ENCODE peak calls at places on chromosomes 6 and 20, in eight cellular contexts. One of them, this sample, is unnamed.

GRCh38 chr6:66992660-66993059 is 1285.6 kb upstream of the EYS start:
- DNase-seq in nephron progenitor cell: no peak
- DNase-seq in stimulated activated naive CD8-positive, alpha-beta T cell treated with anti-CD3 and anti-CD28 coated beads, Interleukin-15, amount 100 ng/mL, for 72 hours: no peak
- DNase-seq in T-helper 1 cell: no peak
- DNase-seq in RKO: no peak
- DNase-seq in GF-D8: no peak
- DNase-seq in islet precursor cell: no peak
- DNase-seq in endodermal cell: no peak
- DNase-seq in this sample: no peak

GRCh38 chr6:143579703-143580102 is 68.2 kb upstream of the FUCA2 start:
- DNase-seq in nephron progenitor cell: no peak
- DNase-seq in stimulated activated naive CD8-positive, alpha-beta T cell treated with anti-CD3 and anti-CD28 coated beads, Interleukin-15, amount 100 ng/mL, for 72 hours: no peak
- DNase-seq in T-helper 1 cell: no peak
- DNase-seq in RKO: no peak
- DNase-seq in GF-D8: no peak
- DNase-seq in islet precursor cell: peak
- DNase-seq in endodermal cell: no peak
- DNase-seq in this sample: no peak

GRCh38 chr6:35496036-35496850 is 636 bp downstream of the TEAD3 start:
- DNase-seq in nephron progenitor cell: peak
- DNase-seq in stimulated activated naive CD8-positive, alpha-beta T cell treated with anti-CD3 and anti-CD28 coated beads, Interleukin-15, amount 100 ng/mL, for 72 hours: no peak
- DNase-seq in T-helper 1 cell: no peak
- DNase-seq in RKO: peak
- DNase-seq in GF-D8: no peak
- DNase-seq in islet precursor cell: peak
- DNase-seq in endodermal cell: peak
- DNase-seq in this sample: no peak

GRCh38 chr6:129929433-129929832 is 68.3 kb upstream of the TMEM244 start:
- DNase-seq in nephron progenitor cell: no peak
- DNase-seq in stimulated activated naive CD8-positive, alpha-beta T cell treated with anti-CD3 and anti-CD28 coated beads, Interleukin-15, amount 100 ng/mL, for 72 hours: no peak
- DNase-seq in T-helper 1 cell: no peak
- DNase-seq in RKO: peak
- DNase-seq in GF-D8: no peak
- DNase-seq in islet precursor cell: no peak
- DNase-seq in endodermal cell: no peak
- DNase-seq in this sample: peak

GRCh38 chr6:17589402-17590116 is 10.5 kb upstream of the FAM8A1 start:
- DNase-seq in nephron progenitor cell: no peak
- DNase-seq in stimulated activated naive CD8-positive, alpha-beta T cell treated with anti-CD3 and anti-CD28 coated beads, Interleukin-15, amount 100 ng/mL, for 72 hours: no peak
- DNase-seq in T-helper 1 cell: no peak
- DNase-seq in RKO: peak
- DNase-seq in GF-D8: no peak
- DNase-seq in islet precursor cell: peak
- DNase-seq in endodermal cell: no peak
- DNase-seq in this sample: peak

GRCh38 chr6:5205877-5206840 is 54.6 kb downstream of the LYRM4 start:
- DNase-seq in nephron progenitor cell: no peak
- DNase-seq in stimulated activated naive CD8-positive, alpha-beta T cell treated with anti-CD3 and anti-CD28 coated beads, Interleukin-15, amount 100 ng/mL, for 72 hours: no peak
- DNase-seq in T-helper 1 cell: no peak
- DNase-seq in RKO: no peak
- DNase-seq in GF-D8: peak
- DNase-seq in islet precursor cell: no peak
- DNase-seq in endodermal cell: no peak
- DNase-seq in this sample: peak

GRCh38 chr20:6588296-6588695 is 179.2 kb upstream of the BMP2 start:
- DNase-seq in nephron progenitor cell: no peak
- DNase-seq in stimulated activated naive CD8-positive, alpha-beta T cell treated with anti-CD3 and anti-CD28 coated beads, Interleukin-15, amount 100 ng/mL, for 72 hours: no peak
- DNase-seq in T-helper 1 cell: no peak
- DNase-seq in RKO: no peak
- DNase-seq in GF-D8: no peak
- DNase-seq in islet precursor cell: no peak
- DNase-seq in endodermal cell: no peak
- DNase-seq in this sample: no peak

GRCh38 chr6:116858060-116858459 is 19.0 kb upstream of the RFX6 start:
- DNase-seq in nephron progenitor cell: no peak
- DNase-seq in stimulated activated naive CD8-positive, alpha-beta T cell treated with anti-CD3 and anti-CD28 coated beads, Interleukin-15, amount 100 ng/mL, for 72 hours: no peak
- DNase-seq in T-helper 1 cell: no peak
- DNase-seq in RKO: no peak
- DNase-seq in GF-D8: no peak
- DNase-seq in islet precursor cell: no peak
- DNase-seq in endodermal cell: no peak
- DNase-seq in this sample: no peak

GRCh38 chr6:12804967-12805645 is 88.5 kb downstream of the PHACTR1 start:
- DNase-seq in nephron progenitor cell: no peak
- DNase-seq in stimulated activated naive CD8-positive, alpha-beta T cell treated with anti-CD3 and anti-CD28 coated beads, Interleukin-15, amount 100 ng/mL, for 72 hours: no peak
- DNase-seq in T-helper 1 cell: no peak
- DNase-seq in RKO: peak
- DNase-seq in GF-D8: no peak
- DNase-seq in islet precursor cell: no peak
- DNase-seq in endodermal cell: no peak
- DNase-seq in this sample: no peak

GRCh38 chr6:22807818-22808217 is 238.5 kb downstream of the HDGFL1 start:
- DNase-seq in nephron progenitor cell: no peak
- DNase-seq in stimulated activated naive CD8-positive, alpha-beta T cell treated with anti-CD3 and anti-CD28 coated beads, Interleukin-15, amount 100 ng/mL, for 72 hours: no peak
- DNase-seq in T-helper 1 cell: no peak
- DNase-seq in RKO: no peak
- DNase-seq in GF-D8: no peak
- DNase-seq in islet precursor cell: no peak
- DNase-seq in endodermal cell: no peak
- DNase-seq in this sample: no peak

GRCh38 chr20:33401042-33401921 is at the start of gene CDK5RAP1:
- DNase-seq in nephron progenitor cell: peak
- DNase-seq in stimulated activated naive CD8-positive, alpha-beta T cell treated with anti-CD3 and anti-CD28 coated beads, Interleukin-15, amount 100 ng/mL, for 72 hours: peak
- DNase-seq in T-helper 1 cell: peak
- DNase-seq in RKO: peak
- DNase-seq in GF-D8: peak
- DNase-seq in islet precursor cell: peak
- DNase-seq in endodermal cell: peak
- DNase-seq in this sample: peak

GRCh38 chr20:32737371-32738223 is 5.7 kb downstream of the COMMD7 start:
- DNase-seq in nephron progenitor cell: no peak
- DNase-seq in stimulated activated naive CD8-positive, alpha-beta T cell treated with anti-CD3 and anti-CD28 coated beads, Interleukin-15, amount 100 ng/mL, for 72 hours: peak
- DNase-seq in T-helper 1 cell: no peak
- DNase-seq in RKO: peak
- DNase-seq in GF-D8: no peak
- DNase-seq in islet precursor cell: no peak
- DNase-seq in endodermal cell: no peak
- DNase-seq in this sample: no peak

GRCh38 chr6:38248500-38249234 is 391.1 kb downstream of the BTBD9 start:
- DNase-seq in nephron progenitor cell: no peak
- DNase-seq in stimulated activated naive CD8-positive, alpha-beta T cell treated with anti-CD3 and anti-CD28 coated beads, Interleukin-15, amount 100 ng/mL, for 72 hours: no peak
- DNase-seq in T-helper 1 cell: no peak
- DNase-seq in RKO: peak
- DNase-seq in GF-D8: no peak
- DNase-seq in islet precursor cell: no peak
- DNase-seq in endodermal cell: no peak
- DNase-seq in this sample: no peak

GRCh38 chr6:109349419-109349987 is 32.8 kb downstream of the CD164 start:
- DNase-seq in nephron progenitor cell: no peak
- DNase-seq in stimulated activated naive CD8-positive, alpha-beta T cell treated with anti-CD3 and anti-CD28 coated beads, Interleukin-15, amount 100 ng/mL, for 72 hours: no peak
- DNase-seq in T-helper 1 cell: no peak
- DNase-seq in RKO: peak
- DNase-seq in GF-D8: peak
- DNase-seq in islet precursor cell: no peak
- DNase-seq in endodermal cell: no peak
- DNase-seq in this sample: no peak

GRCh38 chr6:15152720-15153119 is 93.1 kb upstream of the JARID2 start:
- DNase-seq in nephron progenitor cell: no peak
- DNase-seq in stimulated activated naive CD8-positive, alpha-beta T cell treated with anti-CD3 and anti-CD28 coated beads, Interleukin-15, amount 100 ng/mL, for 72 hours: no peak
- DNase-seq in T-helper 1 cell: no peak
- DNase-seq in RKO: no peak
- DNase-seq in GF-D8: no peak
- DNase-seq in islet precursor cell: no peak
- DNase-seq in endodermal cell: no peak
- DNase-seq in this sample: no peak

GRCh38 chr6:151044465-151045441 is 179.3 kb downstream of the MTHFD1L start:
- DNase-seq in nephron progenitor cell: peak
- DNase-seq in stimulated activated naive CD8-positive, alpha-beta T cell treated with anti-CD3 and anti-CD28 coated beads, Interleukin-15, amount 100 ng/mL, for 72 hours: no peak
- DNase-seq in T-helper 1 cell: no peak
- DNase-seq in RKO: no peak
- DNase-seq in GF-D8: no peak
- DNase-seq in islet precursor cell: peak
- DNase-seq in endodermal cell: peak
- DNase-seq in this sample: no peak

GRCh38 chr20:35326021-35326731 is 34.0 kb upstream of the FAM83C start:
- DNase-seq in nephron progenitor cell: no peak
- DNase-seq in stimulated activated naive CD8-positive, alpha-beta T cell treated with anti-CD3 and anti-CD28 coated beads, Interleukin-15, amount 100 ng/mL, for 72 hours: no peak
- DNase-seq in T-helper 1 cell: no peak
- DNase-seq in RKO: no peak
- DNase-seq in GF-D8: no peak
- DNase-seq in islet precursor cell: no peak
- DNase-seq in endodermal cell: no peak
- DNase-seq in this sample: no peak

GRCh38 chr6:160789263-160790027 is 87.4 kb downstream of the PLG start:
- DNase-seq in nephron progenitor cell: no peak
- DNase-seq in stimulated activated naive CD8-positive, alpha-beta T cell treated with anti-CD3 and anti-CD28 coated beads, Interleukin-15, amount 100 ng/mL, for 72 hours: peak
- DNase-seq in T-helper 1 cell: no peak
- DNase-seq in RKO: no peak
- DNase-seq in GF-D8: no peak
- DNase-seq in islet precursor cell: no peak
- DNase-seq in endodermal cell: no peak
- DNase-seq in this sample: no peak

GRCh38 chr20:6053776-6054688 is at the start of gene LRRN4:
- DNase-seq in nephron progenitor cell: peak
- DNase-seq in stimulated activated naive CD8-positive, alpha-beta T cell treated with anti-CD3 and anti-CD28 coated beads, Interleukin-15, amount 100 ng/mL, for 72 hours: no peak
- DNase-seq in T-helper 1 cell: no peak
- DNase-seq in RKO: peak
- DNase-seq in GF-D8: no peak
- DNase-seq in islet precursor cell: peak
- DNase-seq in endodermal cell: peak
- DNase-seq in this sample: no peak

GRCh38 chr6:89360415-89360999 is 8.0 kb upstream of the UBE2J1 start:
- DNase-seq in nephron progenitor cell: no peak
- DNase-seq in stimulated activated naive CD8-positive, alpha-beta T cell treated with anti-CD3 and anti-CD28 coated beads, Interleukin-15, amount 100 ng/mL, for 72 hours: no peak
- DNase-seq in T-helper 1 cell: no peak
- DNase-seq in RKO: no peak
- DNase-seq in GF-D8: no peak
- DNase-seq in islet precursor cell: no peak
- DNase-seq in endodermal cell: no peak
- DNase-seq in this sample: no peak

GRCh38 chr6:150813319-150813992 is 52.0 kb upstream of the MTHFD1L start:
- DNase-seq in nephron progenitor cell: no peak
- DNase-seq in stimulated activated naive CD8-positive, alpha-beta T cell treated with anti-CD3 and anti-CD28 coated beads, Interleukin-15, amount 100 ng/mL, for 72 hours: peak
- DNase-seq in T-helper 1 cell: no peak
- DNase-seq in RKO: peak
- DNase-seq in GF-D8: no peak
- DNase-seq in islet precursor cell: peak
- DNase-seq in endodermal cell: no peak
- DNase-seq in this sample: no peak

GRCh38 chr20:44485830-44486198 is 10.1 kb downstream of the TTPAL start:
- DNase-seq in nephron progenitor cell: no peak
- DNase-seq in stimulated activated naive CD8-positive, alpha-beta T cell treated with anti-CD3 and anti-CD28 coated beads, Interleukin-15, amount 100 ng/mL, for 72 hours: no peak
- DNase-seq in T-helper 1 cell: no peak
- DNase-seq in RKO: no peak
- DNase-seq in GF-D8: no peak
- DNase-seq in islet precursor cell: no peak
- DNase-seq in endodermal cell: no peak
- DNase-seq in this sample: no peak

GRCh38 chr6:126055449-126055848 is 69.1 kb downstream of the TRMT11 start:
- DNase-seq in nephron progenitor cell: no peak
- DNase-seq in stimulated activated naive CD8-positive, alpha-beta T cell treated with anti-CD3 and anti-CD28 coated beads, Interleukin-15, amount 100 ng/mL, for 72 hours: no peak
- DNase-seq in T-helper 1 cell: no peak
- DNase-seq in RKO: no peak
- DNase-seq in GF-D8: no peak
- DNase-seq in islet precursor cell: no peak
- DNase-seq in endodermal cell: no peak
- DNase-seq in this sample: no peak

GRCh38 chr6:162363757-162364156 is 363.8 kb downstream of the PRKN start:
- DNase-seq in nephron progenitor cell: no peak
- DNase-seq in stimulated activated naive CD8-positive, alpha-beta T cell treated with anti-CD3 and anti-CD28 coated beads, Interleukin-15, amount 100 ng/mL, for 72 hours: no peak
- DNase-seq in T-helper 1 cell: no peak
- DNase-seq in RKO: no peak
- DNase-seq in GF-D8: no peak
- DNase-seq in islet precursor cell: peak
- DNase-seq in endodermal cell: no peak
- DNase-seq in this sample: no peak

GRCh38 chr6:152118224-152118623 is 310.7 kb downstream of the ESR1 start:
- DNase-seq in nephron progenitor cell: no peak
- DNase-seq in stimulated activated naive CD8-positive, alpha-beta T cell treated with anti-CD3 and anti-CD28 coated beads, Interleukin-15, amount 100 ng/mL, for 72 hours: no peak
- DNase-seq in T-helper 1 cell: no peak
- DNase-seq in RKO: no peak
- DNase-seq in GF-D8: no peak
- DNase-seq in islet precursor cell: no peak
- DNase-seq in endodermal cell: no peak
- DNase-seq in this sample: no peak

GRCh38 chr6:89566930-89567634 is 71.5 kb downstream of the LYRM2 start:
- DNase-seq in nephron progenitor cell: peak
- DNase-seq in stimulated activated naive CD8-positive, alpha-beta T cell treated with anti-CD3 and anti-CD28 coated beads, Interleukin-15, amount 100 ng/mL, for 72 hours: no peak
- DNase-seq in T-helper 1 cell: no peak
- DNase-seq in RKO: no peak
- DNase-seq in GF-D8: no peak
- DNase-seq in islet precursor cell: no peak
- DNase-seq in endodermal cell: no peak
- DNase-seq in this sample: no peak

GRCh38 chr20:53550590-53551187 is 43.0 kb downstream of the ZNF217 start:
- DNase-seq in nephron progenitor cell: no peak
- DNase-seq in stimulated activated naive CD8-positive, alpha-beta T cell treated with anti-CD3 and anti-CD28 coated beads, Interleukin-15, amount 100 ng/mL, for 72 hours: no peak
- DNase-seq in T-helper 1 cell: no peak
- DNase-seq in RKO: no peak
- DNase-seq in GF-D8: peak
- DNase-seq in islet precursor cell: no peak
- DNase-seq in endodermal cell: no peak
- DNase-seq in this sample: no peak

GRCh38 chr6:39073471-39074355 is 25.1 kb downstream of the GLP1R start:
- DNase-seq in nephron progenitor cell: no peak
- DNase-seq in stimulated activated naive CD8-positive, alpha-beta T cell treated with anti-CD3 and anti-CD28 coated beads, Interleukin-15, amount 100 ng/mL, for 72 hours: peak
- DNase-seq in T-helper 1 cell: no peak
- DNase-seq in RKO: no peak
- DNase-seq in GF-D8: no peak
- DNase-seq in islet precursor cell: peak
- DNase-seq in endodermal cell: peak
- DNase-seq in this sample: no peak

GRCh38 chr20:18739785-18740184 is 73.8 kb upstream of the SCP2D1 start:
- DNase-seq in nephron progenitor cell: peak
- DNase-seq in stimulated activated naive CD8-positive, alpha-beta T cell treated with anti-CD3 and anti-CD28 coated beads, Interleukin-15, amount 100 ng/mL, for 72 hours: no peak
- DNase-seq in T-helper 1 cell: no peak
- DNase-seq in RKO: no peak
- DNase-seq in GF-D8: no peak
- DNase-seq in islet precursor cell: no peak
- DNase-seq in endodermal cell: peak
- DNase-seq in this sample: no peak

GRCh38 chr20:1517010-1517409 is 25.8 kb upstream of the SIRPB2 start:
- DNase-seq in nephron progenitor cell: no peak
- DNase-seq in stimulated activated naive CD8-positive, alpha-beta T cell treated with anti-CD3 and anti-CD28 coated beads, Interleukin-15, amount 100 ng/mL, for 72 hours: no peak
- DNase-seq in T-helper 1 cell: no peak
- DNase-seq in RKO: no peak
- DNase-seq in GF-D8: no peak
- DNase-seq in islet precursor cell: no peak
- DNase-seq in endodermal cell: no peak
- DNase-seq in this sample: no peak

GRCh38 chr6:134111062-134111677 is 58.7 kb upstream of the SLC2A12 start:
- DNase-seq in nephron progenitor cell: peak
- DNase-seq in stimulated activated naive CD8-positive, alpha-beta T cell treated with anti-CD3 and anti-CD28 coated beads, Interleukin-15, amount 100 ng/mL, for 72 hours: peak
- DNase-seq in T-helper 1 cell: no peak
- DNase-seq in RKO: peak
- DNase-seq in GF-D8: peak
- DNase-seq in islet precursor cell: no peak
- DNase-seq in endodermal cell: peak
- DNase-seq in this sample: no peak

GRCh38 chr6:54299542-54300269 is 8.5 kb upstream of the TINAG start:
- DNase-seq in nephron progenitor cell: no peak
- DNase-seq in stimulated activated naive CD8-positive, alpha-beta T cell treated with anti-CD3 and anti-CD28 coated beads, Interleukin-15, amount 100 ng/mL, for 72 hours: no peak
- DNase-seq in T-helper 1 cell: no peak
- DNase-seq in RKO: peak
- DNase-seq in GF-D8: no peak
- DNase-seq in islet precursor cell: no peak
- DNase-seq in endodermal cell: no peak
- DNase-seq in this sample: no peak

This sample was measured in hippocampal formation.